ENCODE peak calls at places on chromosomes 12 and 14, in six cellular contexts. M is GM10248; P is stimulated activated CD4-positive, alpha-beta T cell treated with anti-CD3 and anti-CD28 coated beads, Interleukin-1b, Interleukin-23, amount 100 ng/mL, for 24 hours; C is activated gamma-delta T cell treated with anti-CD3 and anti-CD28 coated beads, Interleukin-2, amount 50 U/mL, for 16 hours; Y is HT1080; T is activated naive CD8-positive, alpha-beta T cell treated with anti-CD3 and anti-CD28 coated beads, Interleukin-2, amount 50 U/mL, for 24 hours. Q is an unnamed sample.

GRCh38 chr12:97048421-97049035 is 141.5 kb downstream of the NEDD1 start:
- DNase-seq in M (no peak), P (no peak), C (no peak), Y (no peak), T (no peak), Q (no peak)

GRCh38 chr12:4553943-4554342 is 8.1 kb upstream of the DYRK4 start:
- DNase-seq in M (no peak), P (no peak), C (no peak), Y (no peak), T (no peak), Q (no peak)

GRCh38 chr12:11555743-11556625 is 93.5 kb upstream of the ETV6 start:
- DNase-seq in M (no peak), P (no peak), C (no peak), Y (no peak), T (no peak), Q (no peak)

GRCh38 chr12:43285248-43285647 is 266.8 kb downstream of the ADAMTS20 start:
- DNase-seq in M (no peak), P (no peak), C (no peak), Y (peak; percentile 85), T (no peak), Q (no peak)

GRCh38 chr12:102522768-102523167 is 42.4 kb upstream of the IGF1 start:
- DNase-seq in M (no peak), P (no peak), C (no peak), Y (no peak), T (no peak), Q (no peak)

GRCh38 chr12:91127296-91127695 is 16.0 kb upstream of the LUM start:
- DNase-seq in M (no peak), P (no peak), C (no peak), Y (no peak), T (no peak), Q (no peak)

GRCh38 chr14:88040141-88040540 is 35.2 kb downstream of the GPR65 start:
- DNase-seq in M (no peak), P (no peak), C (no peak), Y (no peak), T (no peak), Q (no peak)

GRCh38 chr12:51863363-51863920 is 14.9 kb upstream of the FIGNL2 start:
- DNase-seq in M (no peak), P (no peak), C (no peak), Y (no peak), T (no peak), Q (no peak)

GRCh38 chr12:22925593-22925992 is 300.6 kb downstream of the ETNK1 start:
- DNase-seq in M (no peak), P (no peak), C (no peak), Y (no peak), T (no peak), Q (no peak)